ENCODE peak calls at places on chromosomes 3 and 15, in seven cellular contexts. M is heart left ventricle; A is body of pancreas; L is activated CD8-positive, alpha-beta T cell treated with anti-CD3 and anti-CD28 coated beads for 36 hours; Z is CD4-positive, alpha-beta T cell; G is hepatocyte; F is OCI-LY7. Q is an unnamed sample.

GRCh38 chr3:157594413-157594812 is 91.2 kb upstream of the VEPH1 start:
- DNase-seq in F (no peak), L (no peak), Z (no peak), G (no peak), M (no peak), A (no peak), Q (no peak)

GRCh38 chr15:37015476-37015875 is 84.9 kb downstream of the MEIS2 start:
- DNase-seq in F (peak), M (no peak), L (no peak), G (no peak), A (no peak), Z (no peak), Q (no peak)

GRCh38 chr3:155112661-155113389 is 32.7 kb downstream of the MME start:
- DNase-seq in Z (no peak), M (no peak), A (no peak), L (no peak), F (peak), G (no peak), Q (no peak)

GRCh38 chr3:74651239-74651638 is 36.8 kb upstream of the CNTN3 start:
- DNase-seq in A (no peak), M (peak), F (no peak), L (no peak), G (peak), Z (no peak), Q (no peak)

GRCh38 chr3:100044369-100044768 is 69.9 kb downstream of the FILIP1L start:
- DNase-seq in Z (no peak), F (peak), G (no peak), L (no peak), M (no peak), A (no peak), Q (no peak)

GRCh38 chr3:111956449-111956848 is 22.4 kb upstream of the ABHD10 start:
- DNase-seq in Z (no peak), M (no peak), F (no peak), G (no peak), L (no peak), A (no peak), Q (no peak)

GRCh38 chr15:25864966-25865365 is 1.8 kb upstream of the ATP10A start:
- DNase-seq in Z (no peak), L (no peak), M (no peak), G (no peak), A (no peak), F (no peak), Q (no peak)

GRCh38 chr15:46014532-46014931 is 379.7 kb downstream of the SQOR start:
- DNase-seq in F (no peak), G (no peak), A (no peak), M (peak), L (no peak), Z (no peak), Q (no peak)

GRCh38 chr3:2099028-2099671 is 484 bp downstream of the CNTN4 start:
- DNase-seq in G (peak), F (no peak), A (peak), L (no peak), Z (no peak), M (no peak), Q (peak)

GRCh38 chr15:66356069-66356358 is 471 bp downstream of the TIPIN start:
- DNase-seq in F (no peak), G (no peak), A (no peak), L (no peak), M (no peak), Z (no peak), Q (no peak)

GRCh38 chr3:30770387-30770786 is 124.1 kb downstream of the GADL1 start:
- DNase-seq in G (peak), Z (no peak), M (no peak), L (no peak), A (peak), F (no peak), Q (no peak)

GRCh38 chr3:193779933-193780332 is 186.9 kb downstream of the OPA1 start:
- DNase-seq in A (no peak), M (no peak), F (no peak), Z (no peak), G (no peak), L (no peak), Q (no peak)

GRCh38 chr15:69159805-69160140 is 662 bp upstream of the GLCE start:
- DNase-seq in Z (no peak), L (no peak), M (no peak), A (no peak), F (no peak), G (no peak), Q (no peak)

GRCh38 chr3:16429086-16429485 is 84.4 kb downstream of the RFTN1 start:
- DNase-seq in M (no peak), A (no peak), F (no peak), G (no peak), Z (no peak), L (no peak), Q (no peak)

GRCh38 chr3:8607285-8608040 is 37.1 kb downstream of the SSUH2 start:
- DNase-seq in F (no peak), L (no peak), G (peak), Z (no peak), A (peak), M (no peak), Q (peak)

GRCh38 chr3:195546130-195546560 is 3.0 kb upstream of the PPP1R2 start:
- DNase-seq in F (no peak), Z (no peak), G (no peak), M (no peak), L (peak), A (peak), Q (no peak)

GRCh38 chr3:127546970-127547733 is 43.4 kb downstream of the TPRA1 start:
- DNase-seq in Z (no peak), F (no peak), A (no peak), G (no peak), L (no peak), M (peak), Q (no peak)

GRCh38 chr15:98904466-98905048 is 103.0 kb downstream of the PGPEP1L start:
- DNase-seq in M (no peak), Z (no peak), G (peak), F (peak), L (peak), A (no peak), Q (no peak)

GRCh38 chr3:193842832-193843446 is 249.9 kb downstream of the OPA1 start:
- DNase-seq in F (no peak), M (no peak), G (no peak), L (no peak), Z (no peak), A (no peak), Q (no peak)

GRCh38 chr3:4493931-4494806 is 1.0 kb downstream of the ITPR1 start:
- DNase-seq in Z (no peak), F (peak), L (peak), A (peak), M (peak), G (peak), Q (no peak)

GRCh38 chr15:77830041-77830440 is 197.3 kb upstream of the LINGO1 start:
- DNase-seq in L (no peak), F (no peak), A (no peak), Z (no peak), G (no peak), M (peak), Q (no peak)

GRCh38 chr15:41561777-41562145 is 2.7 kb downstream of the TYRO3 start:
- DNase-seq in G (no peak), A (peak), L (no peak), F (no peak), Z (no peak), M (no peak), Q (no peak)

DNA sequence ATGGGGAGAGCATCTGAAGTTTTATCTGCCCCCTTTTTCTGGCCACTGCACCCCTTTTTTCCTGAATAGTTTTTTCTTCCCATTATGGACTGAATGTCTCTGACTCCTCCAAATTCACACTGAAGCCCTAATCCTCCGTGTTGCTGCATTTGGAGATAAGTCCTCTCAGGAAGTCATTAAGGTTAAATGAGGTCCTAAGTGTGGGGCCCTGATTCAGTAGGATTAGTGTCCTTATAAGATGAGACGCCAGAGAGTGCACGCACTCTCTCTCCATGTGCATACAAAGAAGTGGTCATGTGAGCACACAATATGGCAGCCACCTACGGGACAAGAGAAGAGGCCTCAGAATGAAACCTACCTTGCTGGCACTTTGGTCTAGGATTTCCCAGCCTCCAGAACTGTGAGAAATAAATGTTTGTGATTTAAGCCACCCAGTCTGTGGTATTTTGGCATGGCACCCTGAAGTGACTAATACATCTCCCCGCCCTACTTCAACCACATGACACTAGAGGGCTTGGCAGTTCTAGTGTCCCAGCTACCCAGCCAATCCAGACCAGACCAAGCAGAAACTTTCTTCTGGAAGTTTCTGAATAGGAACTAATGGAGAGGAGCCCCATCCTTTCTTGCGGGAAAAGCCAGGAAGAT is 191.3 kb downstream of the PDE8A start:
- DNase-seq in Z (no peak), G (no peak), A (no peak), M (no peak), F (no peak), L (no peak), Q (no peak)
- TF ChIP-seq CTCF in Z (no peak), G (no peak), A (no peak), M (no peak), F (no peak), L (no peak), Q (no peak)

DNA sequence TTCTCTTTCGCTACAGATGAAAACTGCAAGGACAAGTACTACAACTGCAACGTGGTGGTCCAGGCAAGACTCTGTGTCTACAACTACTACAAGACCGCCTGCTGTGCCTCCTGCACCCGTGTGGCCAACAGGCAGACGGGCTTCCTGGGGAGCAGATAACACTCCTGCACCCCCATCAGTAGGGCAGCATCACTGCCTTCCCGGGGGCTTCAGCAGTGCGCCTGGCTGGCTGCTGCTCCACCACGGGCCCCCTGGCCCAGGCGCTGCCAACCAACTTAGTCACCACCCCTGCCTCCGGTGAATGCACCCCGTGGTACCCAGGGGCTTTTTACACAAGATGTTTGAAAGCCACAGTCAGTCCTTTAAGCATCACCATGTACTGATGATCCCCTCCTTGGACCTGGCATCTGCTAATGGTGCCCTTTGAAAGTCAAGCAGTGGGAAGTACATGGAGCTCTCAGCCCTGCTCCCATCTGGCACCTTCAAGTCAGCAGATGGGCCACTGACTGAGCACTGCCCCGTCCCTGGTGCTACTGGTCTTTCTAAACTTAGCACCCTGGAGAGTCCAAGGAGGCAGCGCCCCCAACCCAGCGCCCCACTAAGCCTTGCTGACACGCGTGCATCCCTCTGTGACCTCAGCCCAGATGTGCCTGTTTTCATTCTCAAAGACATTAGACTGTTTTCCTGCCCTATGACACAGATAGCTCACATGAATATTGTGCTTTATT is 33.0 kb upstream of the NR2E3 start:
- DNase-seq in G (no peak), F (no peak), M (no peak), Z (no peak), L (no peak), A (no peak), Q (no peak)
- TF ChIP-seq CTCF in G (no peak), F (no peak), M (no peak), Z (no peak), L (no peak), A (no peak), Q (no peak)

GRCh38 chr3:89950772-89951171 is 843.4 kb downstream of the EPHA3 start:
- DNase-seq in Z (no peak), F (no peak), M (no peak), A (no peak), G (no peak), L (no peak), Q (no peak)
- TF ChIP-seq CTCF in Z (no peak), F (no peak), M (no peak), A (no peak), G (no peak), L (no peak), Q (no peak)

DNA sequence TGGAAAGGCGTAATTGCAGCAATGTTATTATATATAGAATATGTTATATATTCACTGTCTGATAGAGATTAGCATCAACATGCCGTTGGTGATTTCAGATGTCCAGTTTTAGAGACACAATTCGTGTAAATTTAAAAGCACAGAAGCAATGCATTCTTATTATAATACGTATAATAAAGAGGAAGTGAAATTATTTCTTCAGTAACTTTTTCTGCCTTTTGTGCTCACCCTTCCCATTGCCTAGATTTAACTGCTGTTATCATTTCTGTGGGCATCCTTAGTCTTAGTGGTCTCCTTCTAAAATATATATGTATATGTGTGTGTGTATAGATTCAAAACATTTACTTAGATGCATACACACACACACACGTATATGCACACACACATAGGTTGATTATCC is 592.5 kb upstream of the GOLIM4 start:
- DNase-seq in F (no peak), Z (no peak), A (no peak), L (no peak), M (no peak), G (no peak), Q (no peak)
- TF ChIP-seq CTCF in F (no peak), Z (no peak), A (no peak), L (no peak), M (no peak), G (no peak), Q (no peak)

DNA sequence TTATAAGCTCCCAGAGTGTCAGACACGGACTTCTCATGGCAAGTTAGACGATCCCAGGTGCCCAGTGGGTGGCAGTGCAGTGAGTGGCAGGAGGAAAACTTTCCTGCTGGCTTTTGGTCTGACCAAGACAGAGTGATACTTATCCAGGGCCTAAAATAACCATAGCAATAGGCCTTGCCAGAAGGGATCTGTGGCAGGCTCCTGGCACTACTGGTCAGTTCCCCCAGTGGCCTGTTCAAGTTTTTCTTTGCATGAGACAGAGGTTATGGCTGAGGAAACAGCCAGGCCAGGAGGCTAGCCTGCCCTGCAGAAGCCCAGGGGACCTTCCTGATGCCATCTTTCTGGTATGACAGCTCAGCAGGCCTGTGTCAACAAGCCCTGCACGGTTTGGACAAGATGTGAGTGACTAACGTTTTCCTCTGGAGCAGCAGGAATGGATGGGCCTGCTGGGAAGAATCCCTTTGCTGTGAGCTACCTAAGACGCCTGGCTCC is 17.9 kb downstream of the SCG5 start:
- DNase-seq in M (no peak), A (peak), Z (no peak), G (no peak), L (no peak), F (no peak), Q (no peak)
- TF ChIP-seq CTCF in M (no peak), A (no peak), Z (no peak), G (no peak), L (no peak), F (no peak), Q (no peak)

DNA sequence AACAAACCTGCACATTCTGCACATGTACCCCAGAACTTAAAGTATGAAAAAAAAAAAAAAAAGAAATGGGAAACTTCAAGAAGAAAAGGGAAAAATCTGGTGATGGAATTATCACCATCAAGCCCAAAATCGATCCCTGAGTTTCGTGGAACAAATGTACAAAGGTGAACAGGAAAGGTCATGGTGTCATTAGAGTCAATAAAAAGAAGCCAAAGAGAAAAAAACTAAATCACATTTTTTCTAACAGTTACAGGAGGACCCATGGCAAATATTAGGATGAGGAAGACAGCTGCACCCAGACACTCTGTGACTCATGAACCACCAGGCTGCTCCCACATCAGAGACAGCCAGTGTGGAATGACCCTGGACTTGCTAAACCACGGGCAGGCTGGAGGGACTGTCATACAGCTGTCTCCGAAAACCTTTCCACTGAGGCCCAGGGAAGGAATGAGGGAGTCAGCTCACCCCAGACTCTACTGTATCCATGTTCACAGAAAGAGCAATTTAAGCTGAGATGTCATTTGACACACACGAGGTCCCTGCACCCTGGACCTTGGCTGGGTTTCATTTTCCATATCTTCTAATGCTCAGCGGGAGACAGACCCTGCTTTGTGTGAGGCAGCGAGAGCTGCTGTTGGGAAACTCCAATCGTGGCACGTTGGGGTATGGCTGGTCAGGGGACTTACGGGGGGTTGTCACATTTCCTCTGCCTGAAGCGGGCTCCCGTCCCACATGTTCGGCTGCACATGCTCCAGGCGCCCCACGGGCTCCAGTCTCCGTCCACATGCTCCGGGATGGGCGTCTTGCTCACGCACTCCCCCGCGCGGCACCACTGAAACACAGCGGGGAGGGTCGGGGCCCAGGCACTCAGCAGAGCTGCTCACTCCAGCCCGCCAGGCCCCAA is 210.2 kb downstream of the ADAMTS17 start:
- DNase-seq in G (peak), Z (no peak), F (no peak), A (peak), L (peak), M (peak), Q (no peak)
- TF ChIP-seq CTCF in G (peak), Z (peak), F (no peak), A (peak), L (peak), M (peak), Q (peak)

GRCh38 chr3:141792495-141792894 is 29.3 kb downstream of the GRK7 start:
- DNase-seq in Z (no peak), F (no peak), A (no peak), L (no peak), G (no peak), M (no peak), Q (no peak)

GRCh38 chr3:141795311-141795710 is 32.1 kb downstream of the GRK7 start:
- DNase-seq in L (peak), Z (no peak), F (no peak), M (no peak), G (no peak), A (no peak), Q (no peak)

GRCh38 chr3:141795719-141796435 is 32.7 kb downstream of the GRK7 start:
- DNase-seq in A (peak), F (no peak), G (no peak), L (peak), Z (peak), M (no peak), Q (no peak)

GRCh38 chr3:141796436-141797166 is 33.4 kb downstream of the GRK7 start:
- DNase-seq in F (peak), A (peak), L (peak), Z (peak), G (no peak), M (no peak), Q (no peak)

GRCh38 chr3:141793476-141794260 is 30.5 kb downstream of the GRK7 start:
- DNase-seq in A (no peak), L (no peak), F (no peak), M (no peak), Z (no peak), G (no peak), Q (no peak)
- TF ChIP-seq CTCF in A (no peak), L (no peak), F (peak), M (no peak), Z (no peak), G (peak), Q (no peak)

Q was measured in progenitor cell of endocrine pancreas.